ENCODE peak calls at places on chromosomes 2 and 18, in eight cellular contexts. One of them, this sample, is unnamed.

GRCh38 chr2:72126186-72127100 is 21.2 kb downstream of the CYP26B1 start:
- DNase-seq in AG10803: no peak
- DNase-seq in A549: no peak
- DNase-seq in transverse colon: no peak
- DNase-seq in lower lobe of right lung: no peak
- DNase-seq in upper lobe of right lung: no peak
- DNase-seq in kidney epithelial cell: no peak
- DNase-seq in fibroblast of pulmonary artery: no peak
- DNase-seq in this sample: peak

GRCh38 chr2:57804971-57805370 is 241.6 kb upstream of the VRK2 start:
- DNase-seq in lower lobe of right lung: no peak
- DNase-seq in AG10803: no peak
- DNase-seq in transverse colon: no peak
- DNase-seq in A549: no peak
- DNase-seq in fibroblast of pulmonary artery: no peak
- DNase-seq in kidney epithelial cell: no peak
- DNase-seq in upper lobe of right lung: no peak
- DNase-seq in this sample: no peak

GRCh38 chr2:47521666-47522285 is 118.8 kb downstream of the MSH2 start:
- DNase-seq in transverse colon: no peak
- DNase-seq in lower lobe of right lung: no peak
- DNase-seq in fibroblast of pulmonary artery: no peak
- DNase-seq in upper lobe of right lung: no peak
- DNase-seq in A549: no peak
- DNase-seq in kidney epithelial cell: no peak
- DNase-seq in AG10803: no peak
- DNase-seq in this sample: no peak

GRCh38 chr2:192498747-192499146 is 304.0 kb upstream of the TMEFF2 start:
- DNase-seq in AG10803: no peak
- DNase-seq in A549: no peak
- DNase-seq in upper lobe of right lung: no peak
- DNase-seq in transverse colon: no peak
- DNase-seq in lower lobe of right lung: no peak
- DNase-seq in fibroblast of pulmonary artery: no peak
- DNase-seq in kidney epithelial cell: no peak
- DNase-seq in this sample: no peak

GRCh38 chr2:212141499-212141898 is 397.1 kb downstream of the ERBB4 start:
- DNase-seq in A549: no peak
- DNase-seq in upper lobe of right lung: no peak
- DNase-seq in AG10803: no peak
- DNase-seq in transverse colon: no peak
- DNase-seq in lower lobe of right lung: no peak
- DNase-seq in fibroblast of pulmonary artery: no peak
- DNase-seq in kidney epithelial cell: no peak
- DNase-seq in this sample: no peak

GRCh38 chr18:29078272-29078671 is 901.3 kb upstream of the CDH2 start:
- DNase-seq in upper lobe of right lung: no peak
- DNase-seq in lower lobe of right lung: no peak
- DNase-seq in A549: no peak
- DNase-seq in transverse colon: no peak
- DNase-seq in fibroblast of pulmonary artery: no peak
- DNase-seq in kidney epithelial cell: no peak
- DNase-seq in AG10803: no peak
- DNase-seq in this sample: no peak

GRCh38 chr2:165871025-165871424 is 77.0 kb upstream of the GALNT3 start:
- DNase-seq in upper lobe of right lung: no peak
- DNase-seq in kidney epithelial cell: no peak
- DNase-seq in transverse colon: peak
- DNase-seq in lower lobe of right lung: no peak
- DNase-seq in AG10803: no peak
- DNase-seq in fibroblast of pulmonary artery: no peak
- DNase-seq in A549: no peak
- DNase-seq in this sample: no peak

GRCh38 chr18:57043241-57043640 is 103.6 kb upstream of the BOD1L2 start:
- DNase-seq in upper lobe of right lung: no peak
- DNase-seq in transverse colon: no peak
- DNase-seq in AG10803: no peak
- DNase-seq in A549: no peak
- DNase-seq in kidney epithelial cell: no peak
- DNase-seq in fibroblast of pulmonary artery: no peak
- DNase-seq in lower lobe of right lung: no peak
- DNase-seq in this sample: no peak

GRCh38 chr2:162072181-162072702 is 1.8 kb downstream of the DPP4 start:
- DNase-seq in lower lobe of right lung: no peak
- DNase-seq in AG10803: peak
- DNase-seq in fibroblast of pulmonary artery: peak
- DNase-seq in kidney epithelial cell: no peak
- DNase-seq in upper lobe of right lung: no peak
- DNase-seq in A549: no peak
- DNase-seq in transverse colon: no peak
- DNase-seq in this sample: no peak

GRCh38 chr2:124915567-124915966 is 890.5 kb downstream of the CNTNAP5 start:
- DNase-seq in upper lobe of right lung: no peak
- DNase-seq in transverse colon: no peak
- DNase-seq in lower lobe of right lung: no peak
- DNase-seq in fibroblast of pulmonary artery: no peak
- DNase-seq in A549: no peak
- DNase-seq in AG10803: no peak
- DNase-seq in kidney epithelial cell: no peak
- DNase-seq in this sample: no peak

GRCh38 chr18:76985951-76986236 is 146.7 kb downstream of the MBP start:
- DNase-seq in AG10803: no peak
- DNase-seq in kidney epithelial cell: no peak
- DNase-seq in upper lobe of right lung: no peak
- DNase-seq in lower lobe of right lung: no peak
- DNase-seq in transverse colon: no peak
- DNase-seq in fibroblast of pulmonary artery: no peak
- DNase-seq in A549: no peak
- DNase-seq in this sample: no peak

GRCh38 chr2:218319813-218320360 is 27.6 kb upstream of the TMBIM1 start:
- DNase-seq in fibroblast of pulmonary artery: peak
- DNase-seq in AG10803: no peak
- DNase-seq in kidney epithelial cell: no peak
- DNase-seq in upper lobe of right lung: no peak
- DNase-seq in transverse colon: no peak
- DNase-seq in lower lobe of right lung: no peak
- DNase-seq in A549: no peak
- DNase-seq in this sample: no peak

GRCh38 chr18:50151876-50152275 is 43.1 kb downstream of the MYO5B start:
- DNase-seq in upper lobe of right lung: no peak
- DNase-seq in lower lobe of right lung: no peak
- DNase-seq in kidney epithelial cell: no peak
- DNase-seq in AG10803: no peak
- DNase-seq in fibroblast of pulmonary artery: peak
- DNase-seq in transverse colon: no peak
- DNase-seq in A549: no peak
- DNase-seq in this sample: no peak

GRCh38 chr2:158144914-158145625 is 43.4 kb downstream of the UPP2 start:
- DNase-seq in lower lobe of right lung: no peak
- DNase-seq in fibroblast of pulmonary artery: no peak
- DNase-seq in upper lobe of right lung: no peak
- DNase-seq in AG10803: no peak
- DNase-seq in A549: no peak
- DNase-seq in transverse colon: no peak
- DNase-seq in kidney epithelial cell: no peak
- DNase-seq in this sample: no peak

GRCh38 chr2:100810603-100811145 is 9.3 kb upstream of the NPAS2 start:
- DNase-seq in transverse colon: no peak
- DNase-seq in upper lobe of right lung: no peak
- DNase-seq in AG10803: no peak
- DNase-seq in fibroblast of pulmonary artery: no peak
- DNase-seq in kidney epithelial cell: no peak
- DNase-seq in lower lobe of right lung: no peak
- DNase-seq in A549: no peak
- DNase-seq in this sample: no peak

GRCh38 chr18:54193786-54194185 is 30.7 kb downstream of the MBD2 start:
- DNase-seq in kidney epithelial cell: no peak
- DNase-seq in transverse colon: no peak
- DNase-seq in fibroblast of pulmonary artery: no peak
- DNase-seq in A549: no peak
- DNase-seq in upper lobe of right lung: no peak
- DNase-seq in lower lobe of right lung: no peak
- DNase-seq in AG10803: no peak
- DNase-seq in this sample: no peak

GRCh38 chr2:45439788-45440773 is 171.0 kb downstream of the SRBD1 start:
- DNase-seq in transverse colon: no peak
- DNase-seq in kidney epithelial cell: no peak
- DNase-seq in upper lobe of right lung: no peak
- DNase-seq in AG10803: peak
- DNase-seq in A549: peak
- DNase-seq in fibroblast of pulmonary artery: peak
- DNase-seq in lower lobe of right lung: no peak
- DNase-seq in this sample: no peak
- TF ChIP-seq CTCF in transverse colon: no peak
- TF ChIP-seq CTCF in kidney epithelial cell: peak
- TF ChIP-seq CTCF in upper lobe of right lung: no peak
- TF ChIP-seq CTCF in AG10803: peak
- TF ChIP-seq CTCF in A549: peak
- TF ChIP-seq CTCF in fibroblast of pulmonary artery: peak
- TF ChIP-seq CTCF in lower lobe of right lung: no peak
- TF ChIP-seq CTCF in this sample: no peak

GRCh38 chr2:181581534-181581933 is 75.4 kb downstream of the CERKL start:
- DNase-seq in A549: no peak
- DNase-seq in lower lobe of right lung: no peak
- DNase-seq in AG10803: no peak
- DNase-seq in fibroblast of pulmonary artery: no peak
- DNase-seq in kidney epithelial cell: no peak
- DNase-seq in upper lobe of right lung: no peak
- DNase-seq in transverse colon: no peak
- DNase-seq in this sample: no peak
- TF ChIP-seq CTCF in A549: no peak
- TF ChIP-seq CTCF in lower lobe of right lung: no peak
- TF ChIP-seq CTCF in AG10803: no peak
- TF ChIP-seq CTCF in fibroblast of pulmonary artery: no peak
- TF ChIP-seq CTCF in kidney epithelial cell: no peak
- TF ChIP-seq CTCF in upper lobe of right lung: no peak
- TF ChIP-seq CTCF in transverse colon: no peak
- TF ChIP-seq CTCF in this sample: no peak

GRCh38 chr2:65686928-65687521 is 254.6 kb upstream of the SPRED2 start:
- DNase-seq in AG10803: no peak
- DNase-seq in A549: no peak
- DNase-seq in lower lobe of right lung: no peak
- DNase-seq in transverse colon: no peak
- DNase-seq in kidney epithelial cell: no peak
- DNase-seq in fibroblast of pulmonary artery: no peak
- DNase-seq in upper lobe of right lung: no peak
- DNase-seq in this sample: no peak
- TF ChIP-seq CTCF in AG10803: no peak
- TF ChIP-seq CTCF in A549: peak
- TF ChIP-seq CTCF in lower lobe of right lung: no peak
- TF ChIP-seq CTCF in transverse colon: no peak
- TF ChIP-seq CTCF in kidney epithelial cell: peak
- TF ChIP-seq CTCF in fibroblast of pulmonary artery: no peak
- TF ChIP-seq CTCF in upper lobe of right lung: no peak
- TF ChIP-seq CTCF in this sample: no peak

GRCh38 chr18:36831139-36831538 is 2.2 kb downstream of the KIAA1328 start:
- DNase-seq in kidney epithelial cell: no peak
- DNase-seq in transverse colon: no peak
- DNase-seq in fibroblast of pulmonary artery: no peak
- DNase-seq in A549: no peak
- DNase-seq in upper lobe of right lung: no peak
- DNase-seq in AG10803: peak
- DNase-seq in lower lobe of right lung: no peak
- DNase-seq in this sample: no peak
- TF ChIP-seq CTCF in kidney epithelial cell: no peak
- TF ChIP-seq CTCF in transverse colon: no peak
- TF ChIP-seq CTCF in fibroblast of pulmonary artery: no peak
- TF ChIP-seq CTCF in A549: no peak
- TF ChIP-seq CTCF in upper lobe of right lung: no peak
- TF ChIP-seq CTCF in AG10803: no peak
- TF ChIP-seq CTCF in lower lobe of right lung: no peak
- TF ChIP-seq CTCF in this sample: no peak

DNA sequence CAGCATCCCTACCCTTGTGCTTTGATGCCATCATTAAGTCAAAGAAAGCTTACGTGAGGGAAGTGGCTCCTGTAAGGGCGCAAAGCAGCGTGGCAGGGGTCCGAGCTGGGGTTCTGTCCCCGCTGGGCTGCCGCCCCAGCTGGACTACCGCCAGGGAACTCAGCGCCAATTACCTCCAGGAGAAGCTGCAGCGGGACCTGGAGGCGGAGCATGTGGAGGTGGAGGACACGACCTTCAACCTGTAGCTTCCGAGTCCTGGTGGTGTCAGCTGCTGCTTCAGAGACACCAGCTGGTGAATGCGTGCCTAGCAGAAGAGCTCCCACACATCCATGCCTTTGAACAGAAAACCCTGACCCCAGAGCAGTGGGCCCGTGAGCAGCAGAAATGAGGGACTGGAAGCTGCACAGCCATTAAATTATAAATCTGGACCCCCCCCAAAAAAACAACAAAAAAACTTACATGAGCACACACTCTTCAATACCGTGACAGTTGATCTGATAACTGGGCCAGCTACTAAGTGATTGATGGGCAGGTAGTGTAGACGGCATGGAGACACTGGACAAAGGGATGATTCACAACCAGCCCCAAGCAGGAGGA is 20.1 kb upstream of the YES1 start:
- DNase-seq in transverse colon: peak
- DNase-seq in lower lobe of right lung: no peak
- DNase-seq in AG10803: no peak
- DNase-seq in fibroblast of pulmonary artery: no peak
- DNase-seq in upper lobe of right lung: no peak
- DNase-seq in A549: peak
- DNase-seq in kidney epithelial cell: no peak
- DNase-seq in this sample: no peak
- TF ChIP-seq CTCF in transverse colon: peak
- TF ChIP-seq CTCF in lower lobe of right lung: no peak
- TF ChIP-seq CTCF in AG10803: no peak
- TF ChIP-seq CTCF in fibroblast of pulmonary artery: peak
- TF ChIP-seq CTCF in upper lobe of right lung: no peak
- TF ChIP-seq CTCF in A549: peak
- TF ChIP-seq CTCF in kidney epithelial cell: no peak
- TF ChIP-seq CTCF in this sample: no peak

GRCh38 chr18:35511833-35512232 is 14.1 kb upstream of the INO80C start:
- DNase-seq in AG10803: no peak
- DNase-seq in transverse colon: no peak
- DNase-seq in upper lobe of right lung: no peak
- DNase-seq in kidney epithelial cell: no peak
- DNase-seq in A549: no peak
- DNase-seq in fibroblast of pulmonary artery: no peak
- DNase-seq in lower lobe of right lung: no peak
- DNase-seq in this sample: no peak
- TF ChIP-seq CTCF in AG10803: no peak
- TF ChIP-seq CTCF in transverse colon: peak
- TF ChIP-seq CTCF in upper lobe of right lung: no peak
- TF ChIP-seq CTCF in kidney epithelial cell: peak
- TF ChIP-seq CTCF in A549: no peak
- TF ChIP-seq CTCF in fibroblast of pulmonary artery: no peak
- TF ChIP-seq CTCF in lower lobe of right lung: no peak
- TF ChIP-seq CTCF in this sample: no peak

GRCh38 chr18:3655637-3656050 is 205.7 kb downstream of the TGIF1 start:
- DNase-seq in A549: no peak
- DNase-seq in kidney epithelial cell: no peak
- DNase-seq in lower lobe of right lung: no peak
- DNase-seq in transverse colon: no peak
- DNase-seq in upper lobe of right lung: no peak
- DNase-seq in AG10803: no peak
- DNase-seq in fibroblast of pulmonary artery: no peak
- DNase-seq in this sample: no peak
- TF ChIP-seq CTCF in A549: no peak
- TF ChIP-seq CTCF in kidney epithelial cell: no peak
- TF ChIP-seq CTCF in lower lobe of right lung: no peak
- TF ChIP-seq CTCF in transverse colon: no peak
- TF ChIP-seq CTCF in upper lobe of right lung: no peak
- TF ChIP-seq CTCF in AG10803: no peak
- TF ChIP-seq CTCF in fibroblast of pulmonary artery: no peak
- TF ChIP-seq CTCF in this sample: no peak

This sample was measured in CD14-positive monocyte.